ENCODE peak calls at places on chromosomes 13 and 19, in four cellular contexts. One of them, this sample, is unnamed.
A peak's percentile ranks its signal among the peaks of the same experiment; 100 is the strongest.

GRCh38 chr19:28217064-28217463 is 995.9 kb downstream of the UQCRFS1 start:
- DNase-seq in Caki2: no peak
- DNase-seq in mucosa of descending colon: no peak
- DNase-seq in NCI-H2227 treated with DMSO at 0.1 percent for 48 hours: peak; percentile 22
- DNase-seq in this sample: no peak

GRCh38 chr13:113836917-113837553 is 26.8 kb downstream of the GAS6 start:
- DNase-seq in Caki2: peak; percentile 55
- DNase-seq in mucosa of descending colon: peak; percentile 59
- DNase-seq in NCI-H2227 treated with DMSO at 0.1 percent for 48 hours: no peak
- DNase-seq in this sample: peak; percentile 76

GRCh38 chr19:18847516-18848463 is 16.0 kb downstream of the UPF1 start:
- DNase-seq in Caki2: no peak
- DNase-seq in mucosa of descending colon: peak; percentile 59
- DNase-seq in NCI-H2227 treated with DMSO at 0.1 percent for 48 hours: no peak
- DNase-seq in this sample: no peak

GRCh38 chr19:18173572-18174294 is at the start of gene IFI30:
- DNase-seq in Caki2: peak; percentile 73
- DNase-seq in mucosa of descending colon: peak; percentile 93
- DNase-seq in NCI-H2227 treated with DMSO at 0.1 percent for 48 hours: no peak
- DNase-seq in this sample: peak; percentile 87

GRCh38 chr13:44373601-44374347 is at the start of gene SERP2:
- DNase-seq in Caki2: no peak
- DNase-seq in mucosa of descending colon: peak; percentile 63
- DNase-seq in NCI-H2227 treated with DMSO at 0.1 percent for 48 hours: peak; percentile 48
- DNase-seq in this sample: no peak

GRCh38 chr13:106038752-106039151 is 496.7 kb downstream of the EFNB2 start:
- DNase-seq in Caki2: peak; percentile 66
- DNase-seq in mucosa of descending colon: no peak
- DNase-seq in NCI-H2227 treated with DMSO at 0.1 percent for 48 hours: no peak
- DNase-seq in this sample: peak; percentile 44

GRCh38 chr19:6222884-6223283 is 56.9 kb downstream of the MLLT1 start:
- DNase-seq in Caki2: no peak
- DNase-seq in mucosa of descending colon: no peak
- DNase-seq in NCI-H2227 treated with DMSO at 0.1 percent for 48 hours: no peak
- DNase-seq in this sample: no peak

GRCh38 chr19:4414144-4414799 is 11.8 kb downstream of the CHAF1A start:
- DNase-seq in Caki2: no peak
- DNase-seq in mucosa of descending colon: no peak
- DNase-seq in NCI-H2227 treated with DMSO at 0.1 percent for 48 hours: no peak
- DNase-seq in this sample: no peak

GRCh38 chr13:89988206-89988605 is 1359.3 kb upstream of the MIR17HG start:
- DNase-seq in Caki2: no peak
- DNase-seq in mucosa of descending colon: no peak
- DNase-seq in NCI-H2227 treated with DMSO at 0.1 percent for 48 hours: no peak
- DNase-seq in this sample: no peak

GRCh38 chr19:15285896-15286591 is 46.3 kb downstream of the BRD4 start:
- DNase-seq in Caki2: no peak
- DNase-seq in mucosa of descending colon: no peak
- DNase-seq in NCI-H2227 treated with DMSO at 0.1 percent for 48 hours: no peak
- DNase-seq in this sample: no peak

GRCh38 chr19:45691516-45692186 is at the start of gene SNRPD2:
- DNase-seq in Caki2: peak; percentile 98
- DNase-seq in mucosa of descending colon: peak; percentile 95
- DNase-seq in NCI-H2227 treated with DMSO at 0.1 percent for 48 hours: no peak
- DNase-seq in this sample: peak; percentile 98

GRCh38 chr19:35088514-35088913 is 27.1 kb upstream of the FXYD3 start:
- DNase-seq in Caki2: peak; percentile 44
- DNase-seq in mucosa of descending colon: no peak
- DNase-seq in NCI-H2227 treated with DMSO at 0.1 percent for 48 hours: no peak
- DNase-seq in this sample: peak; percentile 84

GRCh38 chr13:109938255-109938936 is 152.0 kb upstream of the IRS2 start:
- DNase-seq in Caki2: no peak
- DNase-seq in mucosa of descending colon: no peak
- DNase-seq in NCI-H2227 treated with DMSO at 0.1 percent for 48 hours: no peak
- DNase-seq in this sample: no peak

GRCh38 chr13:26568132-26568815 is 10.8 kb downstream of the WASF3 start:
- DNase-seq in Caki2: no peak
- DNase-seq in mucosa of descending colon: no peak
- DNase-seq in NCI-H2227 treated with DMSO at 0.1 percent for 48 hours: no peak
- DNase-seq in this sample: no peak

GRCh38 chr19:7766535-7766934 is 3.5 kb downstream of the CLEC4M start:
- DNase-seq in Caki2: no peak
- DNase-seq in mucosa of descending colon: no peak
- DNase-seq in NCI-H2227 treated with DMSO at 0.1 percent for 48 hours: no peak
- DNase-seq in this sample: no peak

GRCh38 chr13:46797468-46798237 is 692 bp upstream of the ESD start:
- DNase-seq in Caki2: no peak
- DNase-seq in mucosa of descending colon: no peak
- DNase-seq in NCI-H2227 treated with DMSO at 0.1 percent for 48 hours: no peak
- DNase-seq in this sample: peak; percentile 4

GRCh38 chr13:110559986-110560385 is 1.5 kb downstream of the RAB20 start:
- DNase-seq in Caki2: no peak
- DNase-seq in mucosa of descending colon: no peak
- DNase-seq in NCI-H2227 treated with DMSO at 0.1 percent for 48 hours: no peak
- DNase-seq in this sample: no peak

GRCh38 chr19:6536138-6536671 is 5.4 kb downstream of the TNFSF9 start:
- DNase-seq in Caki2: peak; percentile 77
- DNase-seq in mucosa of descending colon: peak; percentile 67
- DNase-seq in NCI-H2227 treated with DMSO at 0.1 percent for 48 hours: no peak
- DNase-seq in this sample: peak; percentile 69

GRCh38 chr13:48181482-48182145 is 51.4 kb upstream of the ITM2B start:
- DNase-seq in Caki2: no peak
- DNase-seq in mucosa of descending colon: no peak
- DNase-seq in NCI-H2227 treated with DMSO at 0.1 percent for 48 hours: no peak
- DNase-seq in this sample: no peak